ENCODE peak calls at places on chromosomes 3 and 15, in eight cellular contexts. U, L, V, Z, A, B, X and C are unnamed samples.

GRCh38 chr3:55605837-55606236 is 118.7 kb upstream of the WNT5A start:
- DNase-seq in U (no peak), L (no peak), V (no peak), Z (no peak), A (no peak), B (no peak), X (no peak), C (no peak)

GRCh38 chr15:25655168-25655956 is 207.8 kb downstream of the ATP10A start:
- DNase-seq in U (no peak), L (no peak), V (no peak), Z (no peak), A (no peak), B (no peak), X (no peak), C (no peak)

GRCh38 chr15:92979011-92979701 is 79.0 kb downstream of the CHD2 start:
- DNase-seq in U (no peak), L (no peak), V (no peak), Z (no peak), A (no peak), B (no peak), X (no peak), C (peak)

GRCh38 chr3:154954750-154955149 is 125.4 kb upstream of the MME start:
- DNase-seq in U (no peak), L (no peak), V (no peak), Z (no peak), A (peak), B (no peak), X (no peak), C (peak)

GRCh38 chr15:69760890-69761568 is 308.4 kb downstream of the RPLP1 start:
- DNase-seq in U (no peak), L (peak), V (no peak), Z (peak), A (peak), B (peak), X (no peak), C (peak)

GRCh38 chr15:67660446-67660845 is 117.9 kb downstream of the MAP2K5 start:
- DNase-seq in U (no peak), L (no peak), V (no peak), Z (no peak), A (no peak), B (no peak), X (no peak), C (no peak)

GRCh38 chr15:73632670-73633058 is 525 bp downstream of the NPTN start:
- DNase-seq in U (no peak), L (no peak), V (no peak), Z (no peak), A (no peak), B (peak), X (no peak), C (no peak)

GRCh38 chr15:62403164-62403809 is 238.2 kb upstream of the C2CD4B start:
- DNase-seq in U (no peak), L (no peak), V (no peak), Z (no peak), A (no peak), B (no peak), X (no peak), C (peak)

GRCh38 chr3:193872265-193872753 is 263.6 kb upstream of the HES1 start:
- DNase-seq in U (no peak), L (no peak), V (no peak), Z (no peak), A (no peak), B (peak), X (no peak), C (peak)

GRCh38 chr3:101017048-101017447 is 23.8 kb upstream of the ABI3BP start:
- DNase-seq in U (no peak), L (no peak), V (no peak), Z (no peak), A (no peak), B (no peak), X (no peak), C (no peak)

GRCh38 chr3:43191116-43191515 is 85.2 kb upstream of the POMGNT2 start:
- DNase-seq in U (no peak), L (no peak), V (no peak), Z (no peak), A (no peak), B (no peak), X (no peak), C (no peak)

GRCh38 chr3:149969110-149969944 is 1.4 kb downstream of the PFN2 start:
- DNase-seq in U (peak), L (no peak), V (peak), Z (no peak), A (no peak), B (no peak), X (peak), C (peak)

GRCh38 chr15:85825118-85825517 is 30.4 kb upstream of the KLHL25 start:
- DNase-seq in U (no peak), L (no peak), V (no peak), Z (no peak), A (no peak), B (no peak), X (no peak), C (no peak)

GRCh38 chr15:51647128-51647562 is 24.6 kb upstream of the DMXL2 start:
- DNase-seq in U (no peak), L (no peak), V (peak), Z (no peak), A (peak), B (no peak), X (peak), C (peak)

GRCh38 chr15:64453689-64454037 is 6.7 kb upstream of the ZNF609 start:
- DNase-seq in U (no peak), L (no peak), V (no peak), Z (no peak), A (no peak), B (no peak), X (no peak), C (no peak)

GRCh38 chr3:60645801-60646200 is 605.5 kb downstream of the FHIT start:
- DNase-seq in U (no peak), L (no peak), V (no peak), Z (no peak), A (no peak), B (no peak), X (no peak), C (no peak)

GRCh38 chr3:40616420-40616819 is 91.7 kb downstream of the ZNF621 start:
- DNase-seq in U (no peak), L (no peak), V (no peak), Z (no peak), A (no peak), B (no peak), X (peak), C (no peak)

GRCh38 chr3:54028372-54028771 is 94.0 kb upstream of the CACNA2D3 start:
- DNase-seq in U (no peak), L (no peak), V (no peak), Z (no peak), A (no peak), B (no peak), X (no peak), C (no peak)

GRCh38 chr3:196406806-196407470 is 25.3 kb downstream of the UBXN7 start:
- DNase-seq in U (no peak), L (no peak), V (no peak), Z (no peak), A (no peak), B (no peak), X (no peak), C (no peak)

GRCh38 chr3:67294341-67294740 is 296.2 kb downstream of the KBTBD8 start:
- DNase-seq in U (no peak), L (no peak), V (no peak), Z (no peak), A (no peak), B (no peak), X (no peak), C (no peak)

GRCh38 chr15:55588070-55588817 is at the start of gene PYGO1:
- DNase-seq in U (peak), L (peak), V (peak), Z (no peak), A (peak), B (no peak), X (peak), C (peak)

GRCh38 chr3:101184111-101184510 is 136.3 kb downstream of the IMPG2 start:
- DNase-seq in U (no peak), L (no peak), V (no peak), Z (no peak), A (no peak), B (no peak), X (no peak), C (no peak)

GRCh38 chr3:111103807-111104206 is 32.2 kb downstream of the NECTIN3 start:
- DNase-seq in U (no peak), L (no peak), V (no peak), Z (no peak), A (no peak), B (no peak), X (no peak), C (peak)

GRCh38 chr15:87826119-87826730 is 430.3 kb downstream of the NTRK3 start:
- DNase-seq in U (no peak), L (no peak), V (no peak), Z (no peak), A (no peak), B (no peak), X (no peak), C (no peak)

GRCh38 chr3:176505878-176506621 is 691.2 kb downstream of the TBL1XR1 start:
- DNase-seq in U (no peak), L (no peak), V (no peak), Z (no peak), A (no peak), B (no peak), X (no peak), C (no peak)

GRCh38 chr15:60751985-60752952 is 273.3 kb upstream of the ICE2 start:
- DNase-seq in U (no peak), L (no peak), V (no peak), Z (no peak), A (no peak), B (no peak), X (no peak), C (peak)

GRCh38 chr15:48862705-48863104 is 15.2 kb upstream of the EID1 start:
- DNase-seq in U (no peak), L (no peak), V (no peak), Z (no peak), A (peak), B (no peak), X (no peak), C (no peak)